ENCODE peak calls at places on chromosomes 11 and 22, in four cellular contexts. One of them, this sample, is unnamed.
A peak's percentile ranks its signal among the peaks of the same experiment; 100 is the strongest.

GRCh38 chr11:14578551-14578956 is 58.4 kb upstream of the PSMA1 start:
- DNase-seq in ureter: peak; percentile 56
- DNase-seq in activated T-cell treated with anti-CD3 and anti-CD28 coated beads for 1 hour: peak; percentile 36
- DNase-seq in C1 segment of cervical spinal cord: no peak
- DNase-seq in this sample: no peak

GRCh38 chr22:38745676-38746460 is 9.9 kb downstream of the SUN2 start:
- DNase-seq in C1 segment of cervical spinal cord: no peak
- DNase-seq in activated T-cell treated with anti-CD3 and anti-CD28 coated beads for 1 hour: no peak
- DNase-seq in ureter: no peak
- DNase-seq in this sample: no peak

GRCh38 chr11:23473782-23474181 is 613.5 kb upstream of the CCDC179 start:
- DNase-seq in ureter: no peak
- DNase-seq in C1 segment of cervical spinal cord: no peak
- DNase-seq in activated T-cell treated with anti-CD3 and anti-CD28 coated beads for 1 hour: no peak
- DNase-seq in this sample: no peak

GRCh38 chr22:48226026-48227013 is 1463.9 kb downstream of the TBC1D22A start:
- DNase-seq in C1 segment of cervical spinal cord: no peak
- DNase-seq in activated T-cell treated with anti-CD3 and anti-CD28 coated beads for 1 hour: no peak
- DNase-seq in ureter: no peak
- DNase-seq in this sample: no peak

GRCh38 chr11:46537851-46538295 is 56.0 kb downstream of the AMBRA1 start:
- DNase-seq in ureter: peak; percentile 64
- DNase-seq in activated T-cell treated with anti-CD3 and anti-CD28 coated beads for 1 hour: peak; percentile 28
- DNase-seq in C1 segment of cervical spinal cord: peak; percentile 72
- DNase-seq in this sample: no peak

GRCh38 chr11:64597671-64598101 is 6.7 kb downstream of the SLC22A12 start:
- DNase-seq in activated T-cell treated with anti-CD3 and anti-CD28 coated beads for 1 hour: no peak
- DNase-seq in C1 segment of cervical spinal cord: no peak
- DNase-seq in ureter: no peak
- DNase-seq in this sample: no peak

GRCh38 chr11:2440646-2441045 is 3.7 kb downstream of the TRPM5 start:
- DNase-seq in activated T-cell treated with anti-CD3 and anti-CD28 coated beads for 1 hour: no peak
- DNase-seq in ureter: no peak
- DNase-seq in C1 segment of cervical spinal cord: no peak
- DNase-seq in this sample: no peak

GRCh38 chr11:84564180-84564866 is 1062.8 kb downstream of the DLG2 start:
- DNase-seq in ureter: no peak
- DNase-seq in activated T-cell treated with anti-CD3 and anti-CD28 coated beads for 1 hour: no peak
- DNase-seq in C1 segment of cervical spinal cord: peak; percentile 16
- DNase-seq in this sample: no peak

GRCh38 chr11:131546218-131546895 is 175.9 kb downstream of the NTM start:
- DNase-seq in ureter: no peak
- DNase-seq in activated T-cell treated with anti-CD3 and anti-CD28 coated beads for 1 hour: no peak
- DNase-seq in C1 segment of cervical spinal cord: no peak
- DNase-seq in this sample: no peak

GRCh38 chr22:46287873-46288751 is 8.6 kb upstream of the GTSE1 start:
- DNase-seq in C1 segment of cervical spinal cord: no peak
- DNase-seq in activated T-cell treated with anti-CD3 and anti-CD28 coated beads for 1 hour: no peak
- DNase-seq in ureter: no peak
- DNase-seq in this sample: no peak

GRCh38 chr11:114359342-114359741 is 41.0 kb downstream of the C11orf71 start:
- DNase-seq in ureter: no peak
- DNase-seq in C1 segment of cervical spinal cord: no peak
- DNase-seq in activated T-cell treated with anti-CD3 and anti-CD28 coated beads for 1 hour: no peak
- DNase-seq in this sample: no peak

GRCh38 chr11:33941637-33942160 is 49.8 kb upstream of the LMO2 start:
- DNase-seq in C1 segment of cervical spinal cord: no peak
- DNase-seq in activated T-cell treated with anti-CD3 and anti-CD28 coated beads for 1 hour: no peak
- DNase-seq in ureter: no peak
- DNase-seq in this sample: no peak

GRCh38 chr11:19160839-19161238 is 40.9 kb downstream of the CSRP3 start:
- DNase-seq in C1 segment of cervical spinal cord: no peak
- DNase-seq in activated T-cell treated with anti-CD3 and anti-CD28 coated beads for 1 hour: no peak
- DNase-seq in ureter: no peak
- DNase-seq in this sample: no peak

GRCh38 chr11:17250561-17251350 is 25.8 kb upstream of the NUCB2 start:
- DNase-seq in ureter: no peak
- DNase-seq in C1 segment of cervical spinal cord: no peak
- DNase-seq in activated T-cell treated with anti-CD3 and anti-CD28 coated beads for 1 hour: no peak
- DNase-seq in this sample: no peak